ENCODE peak calls at places on chromosomes 16 and 17, in five cellular contexts. V is dorsolateral prefrontal cortex; Z is stimulated activated CD4-positive, alpha-beta T cell treated with anti-CD3 and anti-CD28 coated beads, Interleukin-4, amount 100 ng/mL, for 4 hours; E is NCI-H69; W is iPS DF 6.9. O is an unnamed sample.

GRCh38 chr16:4578961-4579530 is 22.9 kb downstream of the C16orf96 start:
- DNase-seq in V (no peak), Z (no peak), E (peak; percentile 66), W (no peak), O (no peak)

GRCh38 chr17:59357929-59358328 is 26.5 kb downstream of the YPEL2 start:
- DNase-seq in E (no peak), Z (no peak), W (no peak), V (no peak), O (no peak)

GRCh38 chr16:11181242-11181888 is 74.6 kb downstream of the SOCS1 start:
- DNase-seq in V (no peak), Z (no peak), W (no peak), E (no peak), O (no peak)

GRCh38 chr17:41718287-41718645 is 6.1 kb downstream of the GAST start:
- DNase-seq in W (no peak), Z (no peak), V (no peak), E (no peak), O (no peak)

GRCh38 chr17:65062168-65062915 is 5.8 kb upstream of the GNA13 start:
- DNase-seq in Z (no peak), V (no peak), W (no peak), E (peak; percentile 62), O (no peak)

GRCh38 chr17:68576811-68577551 is 24.2 kb downstream of the FAM20A start:
- DNase-seq in W (no peak), E (peak; percentile 23), Z (no peak), V (no peak), O (no peak)

GRCh38 chr17:17413821-17414220 is 63.0 kb upstream of the MED9 start:
- DNase-seq in V (no peak), Z (no peak), E (no peak), W (no peak), O (no peak)

GRCh38 chr17:2421315-2422147 is 20.7 kb upstream of the MNT start:
- DNase-seq in V (peak; percentile 41), W (no peak), E (peak; percentile 21), Z (no peak), O (no peak)

GRCh38 chr17:15912416-15912955 is 32.4 kb upstream of the ADORA2B start:
- DNase-seq in V (no peak), E (no peak), Z (no peak), W (no peak), O (no peak)

GRCh38 chr17:43019418-43019817 is 2.8 kb downstream of the VAT1 start:
- DNase-seq in V (no peak), W (no peak), E (no peak), Z (no peak), O (no peak)

GRCh38 chr17:59627269-59627668 is 7.6 kb downstream of the CLTC start:
- DNase-seq in Z (no peak), E (no peak), V (no peak), W (no peak), O (no peak)

GRCh38 chr17:29802256-29802655 is 127.8 kb downstream of the SSH2 start:
- DNase-seq in E (no peak), W (no peak), Z (no peak), V (no peak), O (no peak)

GRCh38 chr16:89902980-89903379 is 15.7 kb upstream of the MC1R start:
- DNase-seq in W (no peak), V (no peak), Z (no peak), E (no peak), O (no peak)

GRCh38 chr17:33021731-33022408 is 30.2 kb downstream of the SPACA3 start:
- DNase-seq in Z (no peak), W (no peak), V (no peak), E (no peak), O (no peak)

GRCh38 chr17:8574687-8575086 is 55.8 kb downstream of the MYH10 start:
- DNase-seq in W (no peak), E (no peak), Z (no peak), V (no peak), O (no peak)

GRCh38 chr16:37511-37910 is 15.9 kb downstream of the POLR3K start:
- DNase-seq in Z (no peak), W (no peak), V (no peak), E (no peak), O (no peak)

GRCh38 chr17:81056352-81056751 is 21.4 kb downstream of the BAIAP2 start:
- DNase-seq in V (no peak), E (no peak), Z (no peak), W (no peak), O (no peak)

GRCh38 chr16:48537909-48538745 is 71.9 kb downstream of the N4BP1 start:
- DNase-seq in E (no peak), V (no peak), Z (no peak), W (no peak), O (peak; percentile 27)

GRCh38 chr16:74774223-74775139 is at the start of gene FA2H:
- DNase-seq in W (no peak), Z (peak; percentile 51), E (peak; percentile 92), V (peak; percentile 70), O (peak; percentile 85)

GRCh38 chr16:5903153-5903552 is 805.6 kb upstream of the EEF2KMT start:
- DNase-seq in V (no peak), E (peak; percentile 71), Z (no peak), W (no peak), O (no peak)

GRCh38 chr17:77996256-77996655 is 37.8 kb downstream of the TNRC6C start:
- DNase-seq in E (no peak), Z (no peak), W (no peak), V (no peak), O (no peak)

GRCh38 chr17:81004336-81005015 is 12.8 kb downstream of the CHMP6 start:
- DNase-seq in W (no peak), V (no peak), E (peak; percentile 61), Z (peak; percentile 26), O (no peak)